ENCODE peak calls at places on chromosomes 12 and 14, in seven cellular contexts. One of them, this sample, is unnamed.

GRCh38 chr14:94052662-94053061 is 26.5 kb downstream of the OTUB2 start:
- DNase-seq in LoVo: no peak
- DNase-seq in AG04450: no peak
- DNase-seq in iris pigment epithelial cell: no peak
- DNase-seq in OCI-LY7: no peak
- DNase-seq in sciatic nerve: no peak
- DNase-seq in type B pancreatic cell: no peak
- DNase-seq in this sample: no peak

GRCh38 chr12:111457071-111457470 is 51.3 kb downstream of the SH2B3 start:
- DNase-seq in AG04450: no peak
- DNase-seq in iris pigment epithelial cell: no peak
- DNase-seq in OCI-LY7: no peak
- DNase-seq in sciatic nerve: no peak
- DNase-seq in LoVo: no peak
- DNase-seq in type B pancreatic cell: no peak
- DNase-seq in this sample: no peak

GRCh38 chr12:51779876-51780275 is 68.6 kb downstream of the FIGNL2 start:
- DNase-seq in OCI-LY7: no peak
- DNase-seq in type B pancreatic cell: no peak
- DNase-seq in sciatic nerve: no peak
- DNase-seq in LoVo: no peak
- DNase-seq in iris pigment epithelial cell: no peak
- DNase-seq in AG04450: no peak
- DNase-seq in this sample: no peak

GRCh38 chr12:41795066-41795465 is 349.6 kb downstream of the GXYLT1 start:
- DNase-seq in OCI-LY7: no peak
- DNase-seq in LoVo: no peak
- DNase-seq in type B pancreatic cell: no peak
- DNase-seq in sciatic nerve: no peak
- DNase-seq in iris pigment epithelial cell: peak
- DNase-seq in AG04450: no peak
- DNase-seq in this sample: no peak

GRCh38 chr12:52171950-52172512 is 19.8 kb downstream of the KRT80 start:
- DNase-seq in type B pancreatic cell: no peak
- DNase-seq in OCI-LY7: no peak
- DNase-seq in sciatic nerve: no peak
- DNase-seq in iris pigment epithelial cell: peak
- DNase-seq in AG04450: no peak
- DNase-seq in LoVo: no peak
- DNase-seq in this sample: no peak

GRCh38 chr12:120141336-120141735 is 24.8 kb upstream of the RAB35 start:
- DNase-seq in AG04450: no peak
- DNase-seq in iris pigment epithelial cell: no peak
- DNase-seq in type B pancreatic cell: no peak
- DNase-seq in sciatic nerve: no peak
- DNase-seq in LoVo: no peak
- DNase-seq in OCI-LY7: no peak
- DNase-seq in this sample: no peak

GRCh38 chr12:114473717-114474116 is 67.8 kb upstream of the TBX5 start:
- DNase-seq in LoVo: no peak
- DNase-seq in iris pigment epithelial cell: no peak
- DNase-seq in OCI-LY7: no peak
- DNase-seq in type B pancreatic cell: no peak
- DNase-seq in AG04450: no peak
- DNase-seq in sciatic nerve: no peak
- DNase-seq in this sample: no peak

GRCh38 chr12:102833687-102834435 is 83.2 kb downstream of the PAH start:
- DNase-seq in OCI-LY7: no peak
- DNase-seq in iris pigment epithelial cell: peak
- DNase-seq in LoVo: no peak
- DNase-seq in sciatic nerve: no peak
- DNase-seq in type B pancreatic cell: no peak
- DNase-seq in AG04450: no peak
- DNase-seq in this sample: no peak

GRCh38 chr14:33475623-33476022 is 475.3 kb downstream of the EGLN3 start:
- DNase-seq in OCI-LY7: peak
- DNase-seq in LoVo: no peak
- DNase-seq in iris pigment epithelial cell: peak
- DNase-seq in sciatic nerve: peak
- DNase-seq in type B pancreatic cell: no peak
- DNase-seq in AG04450: no peak
- DNase-seq in this sample: no peak

GRCh38 chr14:89587128-89587420 is 170.0 kb upstream of the FOXN3 start:
- DNase-seq in LoVo: no peak
- DNase-seq in type B pancreatic cell: no peak
- DNase-seq in OCI-LY7: no peak
- DNase-seq in sciatic nerve: no peak
- DNase-seq in iris pigment epithelial cell: no peak
- DNase-seq in AG04450: no peak
- DNase-seq in this sample: no peak

This sample was measured in activated B cell treated with CpG ODN at 0.5 μM for 24 hours.